ENCODE peak calls at places on chromosome 7, in four cellular contexts. L, Z, U and H are unnamed samples.

GRCh38 chr7:2873686-2874551 is 29.8 kb upstream of the GNA12 start:
- DNase-seq in L (no peak), Z (peak; percentile 46), U (no peak), H (peak; percentile 97)

GRCh38 chr7:25636168-25636567 is 407.9 kb upstream of the NPVF start:
- DNase-seq in L (no peak), Z (no peak), U (no peak), H (no peak)

GRCh38 chr7:1391449-1391848 is 67.8 kb downstream of the MICALL2 start:
- DNase-seq in L (no peak), Z (no peak), U (no peak), H (no peak)

GRCh38 chr7:112399501-112399900 is 50.8 kb upstream of the IFRD1 start:
- DNase-seq in L (no peak), Z (no peak), U (no peak), H (no peak)

GRCh38 chr7:40882071-40882658 is 747.4 kb downstream of the SUGCT start:
- DNase-seq in L (no peak), Z (no peak), U (no peak), H (no peak)

GRCh38 chr7:128859232-128860157 is 3.2 kb upstream of the ATP6V1F start:
- DNase-seq in L (no peak), Z (no peak), U (no peak), H (no peak)

GRCh38 chr7:25636871-25637283 is 408.6 kb upstream of the NPVF start:
- DNase-seq in L (no peak), Z (no peak), U (no peak), H (no peak)

GRCh38 chr7:33932832-33933468 is 27.6 kb downstream of the BMPER start:
- DNase-seq in L (peak; percentile 52), Z (peak; percentile 83), U (peak; percentile 78), H (peak; percentile 97)

GRCh38 chr7:77989981-77990566 is 191.5 kb downstream of the PHTF2 start:
- DNase-seq in L (no peak), Z (no peak), U (peak; percentile 33), H (peak; percentile 14)

GRCh38 chr7:84538268-84538667 is 343.7 kb upstream of the SEMA3A start:
- DNase-seq in L (no peak), Z (no peak), U (no peak), H (no peak)

GRCh38 chr7:82740246-82740848 is 296.8 kb upstream of the CACNA2D1 start:
- DNase-seq in L (no peak), Z (peak; percentile 24), U (peak; percentile 66), H (peak; percentile 29)

GRCh38 chr7:26449175-26450165 is 157.8 kb downstream of the SNX10 start:
- DNase-seq in L (no peak), Z (no peak), U (no peak), H (peak; percentile 90)

GRCh38 chr7:77796109-77796508 is 2.1 kb downstream of the TMEM60 start:
- DNase-seq in L (no peak), Z (no peak), U (no peak), H (no peak)

GRCh38 chr7:122310119-122311021 is 5.8 kb upstream of the FEZF1 start:
- DNase-seq in L (no peak), Z (no peak), U (no peak), H (peak; percentile 10)

GRCh38 chr7:82384051-82384464 is 59.5 kb downstream of the CACNA2D1 start:
- DNase-seq in L (no peak), Z (no peak), U (no peak), H (no peak)

GRCh38 chr7:119175916-119176627 is 951.6 kb downstream of the ANKRD7 start:
- DNase-seq in L (no peak), Z (peak; percentile 60), U (peak; percentile 76), H (peak; percentile 52)

GRCh38 chr7:112411186-112411795 is 39.0 kb upstream of the IFRD1 start:
- DNase-seq in L (no peak), Z (peak; percentile 12), U (peak; percentile 25), H (peak; percentile 32)

GRCh38 chr7:81618400-81619014 is 151.3 kb downstream of the HGF start:
- DNase-seq in L (peak; percentile 71), Z (no peak), U (no peak), H (peak; percentile 93)

GRCh38 chr7:15131661-15132060 is 229.1 kb upstream of the DGKB start:
- DNase-seq in L (no peak), Z (no peak), U (no peak), H (no peak)

GRCh38 chr7:131012477-131013031 is 278.5 kb upstream of the KLF14 start:
- DNase-seq in L (no peak), Z (no peak), U (no peak), H (peak; percentile 88)

GRCh38 chr7:16644987-16645592 is 464 bp downstream of the ANKMY2 start:
- DNase-seq in L (no peak), Z (peak; percentile 72), U (peak; percentile 50), H (peak; percentile 52)

GRCh38 chr7:6387734-6388294 is 59.9 kb downstream of the DAGLB start:
- DNase-seq in L (no peak), Z (no peak), U (no peak), H (no peak)